ENCODE peak calls at places on chromosomes 7 and 10, in six cellular contexts. L, Q, V, G, Y and Z are unnamed samples.
A peak's percentile ranks its signal among the peaks of the same experiment; 100 is the strongest.

GRCh38 chr10:130914377-130914776 is 397.1 kb downstream of the TCERG1L start:
- DNase-seq in L (no peak), Q (no peak), V (no peak), G (no peak), Y (no peak), Z (no peak)

GRCh38 chr7:158272509-158273137 is 315.0 kb downstream of the PTPRN2 start:
- DNase-seq in L (no peak), Q (peak; percentile 33), V (peak; percentile 14), G (no peak), Y (no peak), Z (no peak)

GRCh38 chr7:7861211-7861633 is 107.4 kb upstream of the GLCCI1 start:
- DNase-seq in L (peak; percentile 92), Q (no peak), V (no peak), G (no peak), Y (no peak), Z (no peak)

GRCh38 chr10:75788394-75789205 is 357.2 kb downstream of the LRMDA start:
- DNase-seq in L (peak; percentile 26), Q (no peak), V (no peak), G (no peak), Y (no peak), Z (no peak)

GRCh38 chr7:87702326-87702725 is 74.1 kb downstream of the RUNDC3B start:
- DNase-seq in L (peak; percentile 84), Q (no peak), V (no peak), G (no peak), Y (no peak), Z (no peak)

GRCh38 chr10:118209215-118209614 is 132.9 kb downstream of the FAM204A start:
- DNase-seq in L (no peak), Q (no peak), V (no peak), G (no peak), Y (no peak), Z (no peak)

GRCh38 chr10:27223964-27224363 is 16.6 kb downstream of the ACBD5 start:
- DNase-seq in L (peak; percentile 61), Q (no peak), V (peak; percentile 47), G (peak; percentile 53), Y (no peak), Z (no peak)

GRCh38 chr7:156703773-156704482 is 63.4 kb downstream of the RNF32 start:
- DNase-seq in L (peak; percentile 16), Q (no peak), V (no peak), G (no peak), Y (no peak), Z (no peak)

GRCh38 chr10:37856881-37857286 is 526 bp downstream of the ZNF248 start:
- DNase-seq in L (peak; percentile 26), Q (no peak), V (peak; percentile 56), G (no peak), Y (peak; percentile 18), Z (no peak)

GRCh38 chr7:4612939-4613841 is 68.9 kb upstream of the FOXK1 start:
- DNase-seq in L (no peak), Q (no peak), V (no peak), G (no peak), Y (no peak), Z (no peak)

GRCh38 chr7:24817339-24817738 is 60.1 kb upstream of the GSDME start:
- DNase-seq in L (no peak), Q (no peak), V (no peak), G (no peak), Y (no peak), Z (no peak)

GRCh38 chr10:3691482-3691881 is 93.5 kb downstream of the KLF6 start:
- DNase-seq in L (no peak), Q (no peak), V (no peak), G (peak; percentile 42), Y (no peak), Z (no peak)

GRCh38 chr7:117066668-117067067 is 113.4 kb downstream of the ST7 start:
- DNase-seq in L (no peak), Q (no peak), V (no peak), G (no peak), Y (no peak), Z (no peak)

GRCh38 chr7:142813262-142813661 is 41.6 kb upstream of the EPHB6 start:
- DNase-seq in L (peak; percentile 61), Q (no peak), V (no peak), G (no peak), Y (no peak), Z (no peak)

GRCh38 chr7:47227762-47228177 is 354.1 kb downstream of the TNS3 start:
- DNase-seq in L (no peak), Q (no peak), V (no peak), G (no peak), Y (peak; percentile 29), Z (peak; percentile 24)

GRCh38 chr7:22486597-22486996 is 13.4 kb downstream of the STEAP1B start:
- DNase-seq in L (no peak), Q (no peak), V (no peak), G (no peak), Y (no peak), Z (no peak)

GRCh38 chr7:22485189-22485588 is 14.8 kb downstream of the STEAP1B start:
- DNase-seq in L (no peak), Q (no peak), V (no peak), G (no peak), Y (no peak), Z (no peak)

GRCh38 chr7:22482476-22482875 is 17.5 kb downstream of the STEAP1B start:
- DNase-seq in L (no peak), Q (no peak), V (no peak), G (no peak), Y (no peak), Z (no peak)

GRCh38 chr7:22488643-22489462 is 11.1 kb downstream of the STEAP1B start:
- DNase-seq in L (peak; percentile 70), Q (peak; percentile 60), V (peak; percentile 59), G (peak; percentile 79), Y (no peak), Z (no peak)

DNA sequence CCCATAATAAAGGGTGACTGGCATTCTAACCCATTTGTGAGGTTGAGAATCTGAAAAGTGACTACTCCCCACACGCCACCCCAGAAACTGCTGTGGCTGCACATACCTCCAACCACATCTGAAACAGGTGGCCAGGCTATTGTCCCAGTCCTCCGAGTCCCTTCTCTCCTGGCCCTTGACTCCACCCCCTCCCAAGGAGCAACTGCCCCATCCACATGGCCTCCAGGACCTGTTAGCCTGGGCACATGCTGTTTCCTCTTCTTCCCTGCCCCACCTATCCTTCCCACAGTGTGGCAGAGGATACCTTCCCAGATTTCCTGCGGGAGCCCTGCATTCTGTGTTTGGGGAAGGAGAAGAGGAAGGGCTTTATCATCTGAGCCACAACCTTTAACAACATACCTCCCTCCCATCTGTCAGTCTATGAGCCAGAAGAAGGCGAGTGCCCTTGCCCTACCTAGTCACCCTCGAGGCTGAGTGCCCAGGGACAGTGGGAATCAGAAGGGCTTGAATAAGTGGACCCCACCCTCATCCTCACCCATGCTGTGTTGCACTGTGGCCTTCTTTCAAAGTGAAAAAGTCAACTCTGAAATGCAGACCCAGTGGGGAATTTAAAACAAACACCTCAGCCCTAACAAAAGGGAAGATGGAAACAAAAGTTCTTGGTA is 11.9 kb downstream of the STEAP1B start:
- DNase-seq in L (no peak), Q (no peak), V (no peak), G (no peak), Y (no peak), Z (no peak)
- TF ChIP-seq CTCF in L (no peak), Q (no peak), V (no peak), G (no peak), Y (no peak), Z (no peak)

DNA sequence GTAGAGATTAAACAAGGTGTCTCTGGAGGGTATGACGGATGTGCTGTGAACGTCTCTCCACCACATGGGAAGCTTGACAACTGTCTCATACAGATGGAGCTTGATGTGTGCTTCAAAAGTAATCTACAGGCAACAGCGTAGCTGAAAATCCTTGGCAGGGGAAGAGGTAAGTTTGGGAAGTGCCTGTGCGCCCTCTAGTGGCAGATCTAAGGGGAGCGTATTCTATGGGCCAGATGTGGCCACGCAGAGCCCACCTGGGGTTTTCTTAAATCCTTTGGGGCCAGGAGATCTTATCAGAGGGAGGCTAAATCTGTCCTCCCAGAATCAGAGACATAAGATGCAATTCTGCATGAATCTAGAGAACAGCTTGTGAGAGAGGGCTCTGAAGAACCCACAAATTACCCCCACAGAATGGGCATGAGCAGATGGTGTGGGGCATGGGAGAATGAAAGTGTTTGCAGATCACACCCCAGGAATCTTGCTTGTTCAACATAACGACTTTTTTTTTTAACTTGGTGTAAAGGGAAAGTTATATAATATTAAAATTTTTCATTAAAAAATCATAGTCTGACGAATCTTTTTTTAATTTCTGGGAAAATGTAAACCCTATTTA is 91.2 kb upstream of the MPP7 start:
- DNase-seq in L (peak; percentile 80), Q (no peak), V (peak; percentile 67), G (peak; percentile 81), Y (peak; percentile 30), Z (peak; percentile 30)
- TF ChIP-seq CTCF in L (peak; percentile 97), Q (peak; percentile 55), V (peak; percentile 91), G (peak; percentile 97), Y (peak; percentile 74), Z (peak; percentile 85)

GRCh38 chr7:74252893-74253292 is 1.3 kb downstream of the RFC2 start:
- DNase-seq in L (no peak), Q (no peak), V (peak; percentile 61), G (no peak), Y (no peak), Z (no peak)
- TF ChIP-seq CTCF in L (no peak), Q (no peak), V (no peak), G (no peak), Y (no peak), Z (no peak)

GRCh38 chr10:86944031-86944419 is 13.4 kb downstream of the MMRN2 start:
- DNase-seq in L (no peak), Q (no peak), V (no peak), G (no peak), Y (no peak), Z (no peak)

GRCh38 chr10:86946215-86947170 is 10.9 kb downstream of the MMRN2 start:
- DNase-seq in L (no peak), Q (peak; percentile 14), V (no peak), G (no peak), Y (peak; percentile 69), Z (no peak)

GRCh38 chr10:86944907-86945306 is 12.5 kb downstream of the MMRN2 start:
- DNase-seq in L (no peak), Q (no peak), V (no peak), G (no peak), Y (no peak), Z (no peak)

GRCh38 chr10:86944471-86944870 is 12.9 kb downstream of the MMRN2 start:
- DNase-seq in L (peak; percentile 75), Q (no peak), V (no peak), G (no peak), Y (no peak), Z (no peak)

GRCh38 chr10:86945361-86946214 is 11.8 kb downstream of the MMRN2 start:
- DNase-seq in L (peak; percentile 40), Q (no peak), V (no peak), G (peak; percentile 65), Y (peak; percentile 21), Z (no peak)
- TF ChIP-seq CTCF in L (no peak), Q (peak; percentile 16), V (no peak), G (peak; percentile 37), Y (no peak), Z (no peak)

GRCh38 chr7:134104166-134104565 is 23.0 kb upstream of the LRGUK start:
- DNase-seq in L (no peak), Q (no peak), V (no peak), G (no peak), Y (no peak), Z (no peak)

GRCh38 chr7:134113655-134114054 is 13.5 kb upstream of the LRGUK start:
- DNase-seq in L (no peak), Q (no peak), V (no peak), G (no peak), Y (no peak), Z (no peak)

GRCh38 chr7:134108803-134109202 is 18.3 kb upstream of the LRGUK start:
- DNase-seq in L (no peak), Q (no peak), V (no peak), G (no peak), Y (no peak), Z (no peak)
- TF ChIP-seq CTCF in L (no peak), Q (no peak), V (no peak), G (peak; percentile 5), Y (no peak), Z (no peak)